ENCODE peak calls at places on chromosomes 16 and 17, in ten cellular contexts. V is kidney epithelial cell, N is fibroblast of pulmonary artery, W is transverse colon, T is right atrium auricular region, Z is breast epithelium, M is cardiac fibroblast, O is adipocyte, X is PC-9, E is aorta. K is an unnamed sample.
A peak's percentile ranks its signal among the peaks of the same experiment; 100 is the strongest.

GRCh38 chr16:31842864-31843263 is 30.7 kb upstream of the ZNF267 start:
- DNase-seq in V (no peak), N (no peak), W (no peak), T (no peak), Z (no peak), M (no peak), O (no peak), X (no peak), E (no peak), K (no peak)

GRCh38 chr16:50297301-50298074 is 31.1 kb downstream of the ADCY7 start:
- DNase-seq in V (no peak), N (no peak), W (peak; percentile 5), T (no peak), Z (no peak), M (no peak), O (no peak), X (no peak), E (peak; percentile 34), K (no peak)

GRCh38 chr17:58344791-58345157 is 7.2 kb downstream of the SUPT4H1 start:
- DNase-seq in V (no peak), N (no peak), W (no peak), T (no peak), Z (no peak), M (no peak), O (no peak), X (no peak), E (no peak), K (no peak)

GRCh38 chr17:44581868-44582267 is 24.6 kb downstream of the FZD2 start:
- DNase-seq in V (no peak), N (no peak), W (no peak), T (no peak), Z (no peak), M (peak; percentile 32), O (no peak), X (no peak), E (no peak), K (peak; percentile 34)

GRCh38 chr17:74212262-74212912 is 984 bp upstream of the TTYH2 start:
- DNase-seq in V (no peak), N (no peak), W (peak; percentile 19), T (no peak), Z (no peak), M (peak; percentile 39), O (peak; percentile 46), X (no peak), E (peak; percentile 70), K (peak; percentile 20)

GRCh38 chr16:85514601-85515318 is 98.4 kb upstream of the GSE1 start:
- DNase-seq in V (peak; percentile 61), N (peak; percentile 90), W (peak; percentile 56), T (peak; percentile 83), Z (peak; percentile 71), M (peak; percentile 91), O (peak; percentile 95), X (peak; percentile 95), E (peak; percentile 91), K (no peak)

GRCh38 chr16:912684-913613 is 57.8 kb downstream of the LMF1 start:
- DNase-seq in V (no peak), N (no peak), W (no peak), T (no peak), Z (no peak), M (no peak), O (no peak), X (no peak), E (no peak), K (no peak)

GRCh38 chr16:31277659-31278260 is 18.0 kb downstream of the ITGAM start:
- DNase-seq in V (no peak), N (no peak), W (no peak), T (peak; percentile 32), Z (no peak), M (no peak), O (no peak), X (no peak), E (no peak), K (no peak)

GRCh38 chr16:15765880-15766279 is 90.9 kb downstream of the MYH11 start:
- DNase-seq in V (no peak), N (peak; percentile 48), W (no peak), T (no peak), Z (no peak), M (peak; percentile 59), O (peak; percentile 71), X (peak; percentile 53), E (no peak), K (peak; percentile 44)

GRCh38 chr16:85618509-85618908 is 5.4 kb downstream of the GSE1 start:
- DNase-seq in V (no peak), N (no peak), W (no peak), T (no peak), Z (no peak), M (no peak), O (no peak), X (no peak), E (no peak), K (no peak)

GRCh38 chr16:491225-491919 is 36.1 kb upstream of the CAPN15 start:
- DNase-seq in V (no peak), N (no peak), W (no peak), T (no peak), Z (no peak), M (no peak), O (no peak), X (no peak), E (no peak), K (no peak)

GRCh38 chr16:56589141-56590039 is at the start of gene MT3:
- DNase-seq in V (no peak), N (no peak), W (peak; percentile 38), T (no peak), Z (no peak), M (peak; percentile 11), O (peak; percentile 59), X (no peak), E (no peak), K (no peak)

GRCh38 chr17:10201680-10202079 is 3.3 kb upstream of the GAS7 start:
- DNase-seq in V (no peak), N (no peak), W (no peak), T (no peak), Z (no peak), M (no peak), O (no peak), X (no peak), E (no peak), K (no peak)

GRCh38 chr17:20077978-20078674 is 69.0 kb downstream of the SPECC1 start:
- DNase-seq in V (no peak), N (no peak), W (no peak), T (no peak), Z (no peak), M (no peak), O (no peak), X (no peak), E (no peak), K (no peak)

GRCh38 chr16:13992322-13992721 is 72.4 kb downstream of the ERCC4 start:
- DNase-seq in V (no peak), N (no peak), W (no peak), T (peak; percentile 7), Z (no peak), M (no peak), O (no peak), X (no peak), E (no peak), K (no peak)

GRCh38 chr16:74574146-74574545 is 32.8 kb downstream of the GLG1 start:
- DNase-seq in V (no peak), N (no peak), W (no peak), T (no peak), Z (no peak), M (no peak), O (no peak), X (no peak), E (no peak), K (no peak)

GRCh38 chr17:65833214-65833613 is 271.8 kb upstream of the AXIN2 start:
- DNase-seq in V (no peak), N (no peak), W (no peak), T (no peak), Z (no peak), M (no peak), O (no peak), X (no peak), E (no peak), K (no peak)

GRCh38 chr17:49469831-49470568 is 25.1 kb upstream of the NGFR start:
- DNase-seq in V (no peak), N (no peak), W (no peak), T (no peak), Z (no peak), M (no peak), O (no peak), X (no peak), E (no peak), K (no peak)
- H3K4me3 ChIP-seq in V (peak overlapping the region; percentile 6), N (no peak overlapping the region), W (peak overlapping the region; percentile 5), T (peak overlapping the region; percentile 36), Z (peak overlapping the region; percentile 31), M (peak overlapping the region; percentile 15), O (no peak overlapping the region), X (no peak overlapping the region), E (no peak overlapping the region), K (no peak overlapping the region)

GRCh38 chr17:42387221-42387657 is 1.0 kb downstream of the STAT3 start:
- DNase-seq in V (no peak), N (peak; percentile 95), W (no peak), T (no peak), Z (no peak), M (peak; percentile 84), O (peak; percentile 94), X (no peak), E (no peak), K (peak; percentile 64)
- H3K4me3 ChIP-seq in V (peak overlapping the region; percentile 98), N (peak overlapping the region; percentile 95), W (peak overlapping the region; percentile 92), T (peak overlapping the region; percentile 97), Z (peak overlapping the region; percentile 82), M (peak overlapping the region; percentile 99), O (peak overlapping the region; percentile 98), X (peak overlapping the region; percentile 77), E (peak overlapping the region; percentile 94), K (peak overlapping the region; percentile 41)

DNA sequence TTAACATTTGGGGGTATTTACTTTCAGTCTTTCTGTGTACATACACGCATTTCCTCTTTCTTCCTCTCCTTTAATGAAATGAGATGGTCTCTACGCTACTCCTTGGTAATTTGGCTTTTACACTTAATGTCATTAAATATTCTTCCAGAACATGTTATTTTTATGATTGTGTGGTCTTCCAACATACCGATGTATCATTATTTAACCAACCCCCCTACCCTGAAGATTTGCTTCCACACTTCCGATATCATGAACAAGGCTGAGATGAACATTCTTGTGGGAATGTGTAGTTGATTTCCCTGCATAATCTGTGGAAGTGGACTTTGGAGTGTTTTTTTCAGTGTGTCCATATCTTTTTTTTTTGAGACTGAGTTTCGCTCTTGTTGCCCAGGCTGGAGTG is 2.3 kb upstream of the PGS1 start:
- DNase-seq in V (no peak), N (no peak), W (no peak), T (no peak), Z (no peak), M (no peak), O (no peak), X (no peak), E (no peak), K (no peak)
- H3K4me3 ChIP-seq in V (no peak overlapping the region), N (no peak overlapping the region), W (no peak overlapping the region), T (no peak overlapping the region), Z (no peak overlapping the region), M (no peak overlapping the region), O (peak overlapping the region; percentile 48), X (no peak overlapping the region), E (no peak overlapping the region), K (no peak overlapping the region)

DNA sequence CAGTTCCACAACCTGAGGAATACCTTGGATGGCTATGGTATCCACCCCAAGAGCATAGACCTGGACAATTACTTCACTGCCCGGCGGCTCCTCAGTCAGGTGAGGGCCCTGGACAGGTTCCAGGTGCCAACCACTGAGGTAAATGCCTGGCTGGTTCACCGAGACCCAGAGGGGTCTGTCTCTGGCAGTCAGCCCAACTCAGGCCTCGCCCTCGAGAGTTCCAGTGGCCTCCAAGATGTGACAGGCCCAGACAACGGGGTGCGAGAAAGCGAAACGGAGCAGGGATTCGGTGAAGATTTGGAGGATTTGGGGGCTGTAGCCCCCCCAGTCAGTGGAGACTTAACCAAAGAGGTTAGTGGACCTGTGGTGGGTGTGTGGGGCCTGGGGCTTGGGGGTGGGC is 3.1 kb downstream of the NFE2L1 start:
- DNase-seq in V (no peak), N (no peak), W (no peak), T (no peak), Z (no peak), M (no peak), O (no peak), X (no peak), E (no peak), K (no peak)
- H3K4me3 ChIP-seq in V (no peak overlapping the region), N (peak overlapping the region; percentile 91), W (peak overlapping the region; percentile 87), T (peak overlapping the region; percentile 82), Z (peak overlapping the region; percentile 71), M (peak overlapping the region; percentile 1), O (peak overlapping the region; percentile 99), X (no peak overlapping the region), E (no peak overlapping the region), K (no peak overlapping the region)

K was measured in endothelial cell of umbilical vein.